ENCODE peak calls at places on chromosomes 1 and 21, in six cellular contexts. One of them, this sample, is unnamed.

GRCh38 chr1:179151908-179152682 is 70.2 kb downstream of the TOR3A start:
- DNase-seq in COR-L47: no peak
- DNase-seq in NCI-H187: no peak
- DNase-seq in HCEC 1CT: no peak
- DNase-seq in neural crest cell: no peak
- DNase-seq in D341Med: no peak
- DNase-seq in this sample: no peak

GRCh38 chr21:42530167-42530518 is 16.5 kb downstream of the SLC37A1 start:
- DNase-seq in COR-L47: no peak
- DNase-seq in NCI-H187: no peak
- DNase-seq in HCEC 1CT: no peak
- DNase-seq in neural crest cell: no peak
- DNase-seq in D341Med: no peak
- DNase-seq in this sample: no peak

GRCh38 chr1:96234299-96234698 is 487.3 kb upstream of the PTBP2 start:
- DNase-seq in COR-L47: peak
- DNase-seq in NCI-H187: no peak
- DNase-seq in HCEC 1CT: peak
- DNase-seq in neural crest cell: no peak
- DNase-seq in D341Med: no peak
- DNase-seq in this sample: peak

GRCh38 chr1:9630331-9631081 is 21.0 kb upstream of the PIK3CD start:
- DNase-seq in COR-L47: no peak
- DNase-seq in NCI-H187: no peak
- DNase-seq in HCEC 1CT: no peak
- DNase-seq in neural crest cell: no peak
- DNase-seq in D341Med: peak
- DNase-seq in this sample: no peak

GRCh38 chr1:111789077-111789476 is 33.4 kb downstream of the DDX20 start:
- DNase-seq in COR-L47: no peak
- DNase-seq in NCI-H187: no peak
- DNase-seq in HCEC 1CT: no peak
- DNase-seq in neural crest cell: no peak
- DNase-seq in D341Med: peak
- DNase-seq in this sample: no peak

GRCh38 chr1:25773441-25774125 is 26.4 kb upstream of the SELENON start:
- DNase-seq in COR-L47: no peak
- DNase-seq in NCI-H187: no peak
- DNase-seq in HCEC 1CT: no peak
- DNase-seq in neural crest cell: no peak
- DNase-seq in D341Med: no peak
- DNase-seq in this sample: peak

GRCh38 chr1:100456880-100457279 is 81.1 kb upstream of the GPR88 start:
- DNase-seq in COR-L47: no peak
- DNase-seq in NCI-H187: no peak
- DNase-seq in HCEC 1CT: no peak
- DNase-seq in neural crest cell: no peak
- DNase-seq in D341Med: no peak
- DNase-seq in this sample: no peak

GRCh38 chr1:66300986-66301451 is 232.9 kb upstream of the SGIP1 start:
- DNase-seq in COR-L47: no peak
- DNase-seq in NCI-H187: no peak
- DNase-seq in HCEC 1CT: peak
- DNase-seq in neural crest cell: no peak
- DNase-seq in D341Med: no peak
- DNase-seq in this sample: no peak

GRCh38 chr21:33047231-33047630 is 21.5 kb downstream of the OLIG2 start:
- DNase-seq in COR-L47: no peak
- DNase-seq in NCI-H187: no peak
- DNase-seq in HCEC 1CT: peak
- DNase-seq in neural crest cell: no peak
- DNase-seq in D341Med: no peak
- DNase-seq in this sample: no peak

GRCh38 chr1:180188103-180188506 is 33.4 kb downstream of the QSOX1 start:
- DNase-seq in COR-L47: peak
- DNase-seq in NCI-H187: peak
- DNase-seq in HCEC 1CT: peak
- DNase-seq in neural crest cell: peak
- DNase-seq in D341Med: peak
- DNase-seq in this sample: no peak

GRCh38 chr1:192477630-192478029 is 97.9 kb upstream of the RGS1 start:
- DNase-seq in COR-L47: peak
- DNase-seq in NCI-H187: no peak
- DNase-seq in HCEC 1CT: peak
- DNase-seq in neural crest cell: no peak
- DNase-seq in D341Med: no peak
- DNase-seq in this sample: no peak

GRCh38 chr1:171515299-171515698 is 30.0 kb downstream of the PRRC2C start:
- DNase-seq in COR-L47: no peak
- DNase-seq in NCI-H187: no peak
- DNase-seq in HCEC 1CT: no peak
- DNase-seq in neural crest cell: no peak
- DNase-seq in D341Med: no peak
- DNase-seq in this sample: no peak

GRCh38 chr1:51000160-51000559 is 30.1 kb downstream of the CDKN2C start:
- DNase-seq in COR-L47: no peak
- DNase-seq in NCI-H187: no peak
- DNase-seq in HCEC 1CT: no peak
- DNase-seq in neural crest cell: no peak
- DNase-seq in D341Med: no peak
- DNase-seq in this sample: no peak

GRCh38 chr1:16128338-16128741 is 27.5 kb downstream of the EPHA2 start:
- DNase-seq in COR-L47: no peak
- DNase-seq in NCI-H187: no peak
- DNase-seq in HCEC 1CT: no peak
- DNase-seq in neural crest cell: no peak
- DNase-seq in D341Med: no peak
- DNase-seq in this sample: no peak

GRCh38 chr1:43067856-43068751 is 104.0 kb downstream of the EBNA1BP2 start:
- DNase-seq in COR-L47: peak
- DNase-seq in NCI-H187: no peak
- DNase-seq in HCEC 1CT: no peak
- DNase-seq in neural crest cell: no peak
- DNase-seq in D341Med: no peak
- DNase-seq in this sample: no peak

GRCh38 chr1:228208831-228209524 is 1.1 kb downstream of the OBSCN start:
- DNase-seq in COR-L47: no peak
- DNase-seq in NCI-H187: no peak
- DNase-seq in HCEC 1CT: no peak
- DNase-seq in neural crest cell: no peak
- DNase-seq in D341Med: no peak
- DNase-seq in this sample: no peak

GRCh38 chr1:12769031-12769430 is 4.5 kb upstream of the PRAMEF12 start:
- DNase-seq in COR-L47: no peak
- DNase-seq in NCI-H187: no peak
- DNase-seq in HCEC 1CT: no peak
- DNase-seq in neural crest cell: no peak
- DNase-seq in D341Med: no peak
- DNase-seq in this sample: no peak

GRCh38 chr1:18895317-18895716 is 7.0 kb downstream of the ALDH4A1 start:
- DNase-seq in COR-L47: no peak
- DNase-seq in NCI-H187: peak
- DNase-seq in HCEC 1CT: no peak
- DNase-seq in neural crest cell: no peak
- DNase-seq in D341Med: no peak
- DNase-seq in this sample: no peak

GRCh38 chr1:115507256-115507589 is 134.5 kb upstream of the VANGL1 start:
- DNase-seq in COR-L47: peak
- DNase-seq in NCI-H187: peak
- DNase-seq in HCEC 1CT: peak
- DNase-seq in neural crest cell: peak
- DNase-seq in D341Med: peak
- DNase-seq in this sample: no peak

GRCh38 chr1:82366694-82367093 is 566.0 kb downstream of the ADGRL2 start:
- DNase-seq in COR-L47: no peak
- DNase-seq in NCI-H187: no peak
- DNase-seq in HCEC 1CT: no peak
- DNase-seq in neural crest cell: no peak
- DNase-seq in D341Med: no peak
- DNase-seq in this sample: no peak

GRCh38 chr1:87329756-87330200 is 1.1 kb downstream of the LMO4 start:
- DNase-seq in COR-L47: no peak
- DNase-seq in NCI-H187: no peak
- DNase-seq in HCEC 1CT: peak
- DNase-seq in neural crest cell: no peak
- DNase-seq in D341Med: no peak
- DNase-seq in this sample: no peak

GRCh38 chr21:34535886-34536285 is 23.9 kb upstream of the KCNE1 start:
- DNase-seq in COR-L47: no peak
- DNase-seq in NCI-H187: no peak
- DNase-seq in HCEC 1CT: no peak
- DNase-seq in neural crest cell: no peak
- DNase-seq in D341Med: no peak
- DNase-seq in this sample: no peak

GRCh38 chr1:1846386-1846918 is 44.4 kb downstream of the GNB1 start:
- DNase-seq in COR-L47: no peak
- DNase-seq in NCI-H187: no peak
- DNase-seq in HCEC 1CT: no peak
- DNase-seq in neural crest cell: no peak
- DNase-seq in D341Med: no peak
- DNase-seq in this sample: no peak

GRCh38 chr1:15958788-15959187 is 17.1 kb downstream of the ZBTB17 start:
- DNase-seq in COR-L47: no peak
- DNase-seq in NCI-H187: no peak
- DNase-seq in HCEC 1CT: no peak
- DNase-seq in neural crest cell: no peak
- DNase-seq in D341Med: peak
- DNase-seq in this sample: no peak

GRCh38 chr1:228989992-228990827 is 254.9 kb downstream of the RHOU start:
- DNase-seq in COR-L47: peak
- DNase-seq in NCI-H187: no peak
- DNase-seq in HCEC 1CT: no peak
- DNase-seq in neural crest cell: no peak
- DNase-seq in D341Med: no peak
- DNase-seq in this sample: peak

GRCh38 chr21:15355066-15355465 is 290.3 kb upstream of the NRIP1 start:
- DNase-seq in COR-L47: no peak
- DNase-seq in NCI-H187: no peak
- DNase-seq in HCEC 1CT: no peak
- DNase-seq in neural crest cell: no peak
- DNase-seq in D341Med: no peak
- DNase-seq in this sample: no peak

GRCh38 chr1:117782056-117782455 is 147.4 kb downstream of the GDAP2 start:
- DNase-seq in COR-L47: no peak
- DNase-seq in NCI-H187: no peak
- DNase-seq in HCEC 1CT: no peak
- DNase-seq in neural crest cell: no peak
- DNase-seq in D341Med: no peak
- DNase-seq in this sample: no peak

GRCh38 chr1:72284084-72284397 is 1.7 kb upstream of the NEGR1 start:
- DNase-seq in COR-L47: peak
- DNase-seq in NCI-H187: no peak
- DNase-seq in HCEC 1CT: peak
- DNase-seq in neural crest cell: peak
- DNase-seq in D341Med: no peak
- DNase-seq in this sample: no peak

GRCh38 chr1:72366473-72366872 is 84.1 kb upstream of the NEGR1 start:
- DNase-seq in COR-L47: no peak
- DNase-seq in NCI-H187: no peak
- DNase-seq in HCEC 1CT: peak
- DNase-seq in neural crest cell: no peak
- DNase-seq in D341Med: no peak
- DNase-seq in this sample: no peak